ENCODE peak calls at places on chromosomes 1 and 21, in nine cellular contexts. X is activated CD4-positive, alpha-beta T cell treated with anti-CD3 and anti-CD28 coated beads, Interleukin-2, amount 10 ng/mL, durations not matched to agents 7 days and 5 days; O is posterior cingulate gyrus; Z is stimulated activated CD8-positive, alpha-beta memory T cell treated with anti-CD3 and anti-CD28 coated beads, Interleukin-4, amount 100 ng/mL, for 1 hour; F is activated T-cell treated with anti-CD3 and anti-CD28 coated beads for 1 hour; K is EL; Q is NCI-H146; R is GF-D8; I is NCI-H69. V is an unnamed sample.

GRCh38 chr1:53606197-53607095 is 132.5 kb downstream of the GLIS1 start:
- DNase-seq in I (peak), O (no peak), K (no peak), X (no peak), Z (no peak), R (no peak), F (no peak), Q (peak), V (no peak)

GRCh38 chr21:21238882-21239400 is 240.7 kb downstream of the NCAM2 start:
- DNase-seq in R (no peak), Z (no peak), K (no peak), F (no peak), Q (peak), X (no peak), I (no peak), O (no peak), V (no peak)

GRCh38 chr1:80882552-80882951 is 918.2 kb upstream of the ADGRL2 start:
- DNase-seq in Q (no peak), F (no peak), X (no peak), O (no peak), I (no peak), K (peak), Z (no peak), R (no peak), V (no peak)

GRCh38 chr1:2785631-2786328 is 15.7 kb downstream of the TTC34 start:
- DNase-seq in I (no peak), F (no peak), O (peak), Z (no peak), R (no peak), Q (no peak), X (no peak), K (no peak), V (no peak)

GRCh38 chr1:212760126-212760823 is 31.3 kb downstream of the NSL1 start:
- DNase-seq in Q (no peak), R (no peak), I (peak), O (peak), K (peak), F (peak), Z (no peak), X (peak), V (no peak)

GRCh38 chr1:2777428-2778219 is 23.9 kb downstream of the TTC34 start:
- DNase-seq in K (no peak), I (no peak), X (no peak), Q (no peak), F (no peak), Z (no peak), R (no peak), O (peak), V (no peak)

GRCh38 chr1:93670141-93670540 is 11.5 kb downstream of the BCAR3 start:
- DNase-seq in X (no peak), K (peak), Z (no peak), O (no peak), Q (no peak), I (no peak), R (no peak), F (no peak), V (no peak)

GRCh38 chr21:34781508-34781907 is 112.7 kb downstream of the CLIC6 start:
- DNase-seq in F (no peak), K (no peak), R (no peak), I (no peak), Q (no peak), O (no peak), X (no peak), Z (no peak), V (no peak)

GRCh38 chr21:45439171-45439872 is 34.4 kb downstream of the COL18A1 start:
- DNase-seq in X (peak), F (peak), Z (peak), O (peak), K (peak), R (peak), Q (peak), I (peak), V (peak)

GRCh38 chr1:208929575-208929974 is 653.9 kb upstream of the CAMK1G start:
- DNase-seq in K (peak), Q (no peak), F (no peak), O (no peak), R (no peak), Z (no peak), I (no peak), X (no peak), V (no peak)

GRCh38 chr1:79561521-79561978 is 555.0 kb upstream of the ADGRL4 start:
- DNase-seq in Q (no peak), I (no peak), F (no peak), X (no peak), K (no peak), Z (no peak), O (peak), R (no peak), V (no peak)

GRCh38 chr1:115729765-115730164 is 38.7 kb downstream of the CASQ2 start:
- DNase-seq in X (no peak), I (no peak), R (no peak), K (no peak), Q (no peak), F (no peak), O (no peak), Z (no peak), V (no peak)

GRCh38 chr1:94716966-94717365 is 103.2 kb upstream of the SLC44A3 start:
- DNase-seq in X (no peak), O (no peak), I (no peak), R (peak), K (no peak), Q (no peak), F (no peak), Z (no peak), V (no peak)

GRCh38 chr1:8394456-8395321 is 76.8 kb downstream of the SLC45A1 start:
- DNase-seq in O (no peak), K (peak), I (no peak), Z (no peak), Q (no peak), F (no peak), X (no peak), R (no peak), V (no peak)

GRCh38 chr1:44327679-44328491 is 27.2 kb downstream of the ERI3 start:
- DNase-seq in Z (no peak), Q (peak), I (peak), O (no peak), R (no peak), K (peak), X (no peak), F (no peak), V (no peak)

GRCh38 chr1:70504821-70505193 is 93.7 kb downstream of the CTH start:
- DNase-seq in Z (no peak), I (peak), Q (no peak), R (no peak), X (no peak), O (no peak), F (no peak), K (peak), V (no peak)

GRCh38 chr1:4396571-4396970 is 257.8 kb upstream of the AJAP1 start:
- DNase-seq in I (peak), R (no peak), O (peak), K (no peak), X (no peak), Z (no peak), F (no peak), Q (no peak), V (peak)

GRCh38 chr1:216883518-216883917 is 160.3 kb upstream of the ESRRG start:
- DNase-seq in R (no peak), O (no peak), X (no peak), Z (no peak), K (no peak), Q (peak), F (no peak), I (peak), V (no peak)

GRCh38 chr1:168301664-168302320 is 21.1 kb downstream of the TBX19 start:
- DNase-seq in K (peak), F (no peak), Q (no peak), I (peak), X (no peak), Z (no peak), O (no peak), R (no peak), V (no peak)

GRCh38 chr1:201709564-201710295 is 119.2 kb upstream of the IPO9 start:
- DNase-seq in O (peak), I (peak), K (peak), Z (peak), R (no peak), Q (peak), X (peak), F (peak), V (peak)

GRCh38 chr21:45573452-45574035 is 31.3 kb upstream of the SLC19A1 start:
- DNase-seq in I (no peak), X (no peak), O (peak), F (no peak), R (no peak), Z (no peak), K (no peak), Q (no peak), V (no peak)

GRCh38 chr1:164369698-164370365 is 189.2 kb upstream of the PBX1 start:
- DNase-seq in Q (no peak), K (peak), X (no peak), Z (no peak), F (no peak), R (no peak), I (no peak), O (no peak), V (no peak)

GRCh38 chr1:38962560-38962959 is 20.9 kb upstream of the RHBDL2 start:
- DNase-seq in R (no peak), Z (no peak), F (no peak), Q (no peak), O (no peak), I (no peak), X (no peak), K (peak), V (no peak)